ENCODE peak calls at places on chromosome 4, in four cellular contexts. D, Q, S and Y are unnamed samples.

GRCh38 chr4:48137766-48138349 is 3.8 kb upstream of the TXK start:
- DNase-seq in S (no peak), D (no peak), Q (no peak), Y (no peak)

GRCh38 chr4:16819652-16820051 is 78.8 kb downstream of the LDB2 start:
- DNase-seq in D (no peak), Q (no peak), S (no peak), Y (no peak)

GRCh38 chr4:186935881-186936280 is 212.2 kb upstream of the FAT1 start:
- DNase-seq in S (no peak), Q (no peak), D (no peak), Y (no peak)

GRCh38 chr4:104549736-104550135 is 55.0 kb upstream of the CXXC4 start:
- DNase-seq in D (no peak), S (no peak), Q (no peak), Y (no peak)

GRCh38 chr4:95674451-95675095 is 125.8 kb upstream of the UNC5C start:
- DNase-seq in Q (no peak), S (no peak), D (no peak), Y (no peak)

GRCh38 chr4:140212171-140212570 is 58.2 kb upstream of the MAML3 start:
- DNase-seq in Q (no peak), D (no peak), S (no peak), Y (no peak)

GRCh38 chr4:95285797-95286196 is 263.0 kb downstream of the UNC5C start:
- DNase-seq in S (no peak), D (no peak), Q (no peak), Y (no peak)

GRCh38 chr4:56787380-56787779 is 34.1 kb downstream of the SPINK2 start:
- DNase-seq in S (no peak), D (no peak), Q (no peak), Y (no peak)

GRCh38 chr4:60865238-60865637 is 334.9 kb upstream of the ADGRL3 start:
- DNase-seq in Q (no peak), S (no peak), D (no peak), Y (no peak)

GRCh38 chr4:8224596-8225289 is 25.7 kb downstream of the SH3TC1 start:
- DNase-seq in S (no peak), Q (no peak), D (no peak), Y (no peak)

GRCh38 chr4:73603854-73604584 is 16.2 kb downstream of the RASSF6 start:
- DNase-seq in D (no peak), Q (no peak), S (no peak), Y (no peak)

GRCh38 chr4:94304365-94304971 is 38.2 kb downstream of the HPGDS start:
- DNase-seq in D (peak), S (peak), Q (no peak), Y (no peak)

GRCh38 chr4:72770708-72771107 is 201.7 kb upstream of the ADAMTS3 start:
- DNase-seq in Q (no peak), D (no peak), S (no peak), Y (no peak)

GRCh38 chr4:105992641-105993305 is 97.5 kb downstream of the NPNT start:
- DNase-seq in Q (no peak), D (no peak), S (no peak), Y (no peak)

GRCh38 chr4:67198757-67199156 is 346.5 kb downstream of the CENPC start:
- DNase-seq in Q (no peak), D (no peak), S (no peak), Y (no peak)

GRCh38 chr4:87575983-87576382 is 32.3 kb upstream of the DSPP start:
- DNase-seq in Q (no peak), D (no peak), S (no peak), Y (no peak)

GRCh38 chr4:102620697-102621497 is 119.7 kb downstream of the NFKB1 start:
- DNase-seq in S (peak), Q (no peak), D (peak), Y (peak)

GRCh38 chr4:123871351-123871750 is 474.8 kb downstream of the SPRY1 start:
- DNase-seq in S (no peak), Q (no peak), D (no peak), Y (no peak)

GRCh38 chr4:136281307-136281706 is 1251.0 kb downstream of the PCDH18 start:
- DNase-seq in Q (no peak), D (no peak), S (no peak), Y (no peak)

GRCh38 chr4:93759506-93759905 is 69.0 kb upstream of the ATOH1 start:
- DNase-seq in Q (no peak), D (no peak), S (no peak), Y (no peak)

GRCh38 chr4:142347241-142347640 is 498.9 kb downstream of the INPP4B start:
- DNase-seq in S (no peak), D (no peak), Q (no peak), Y (no peak)

GRCh38 chr4:80454561-80454960 is 119.0 kb downstream of the CFAP299 start:
- DNase-seq in Q (no peak), D (no peak), S (no peak), Y (no peak)

GRCh38 chr4:184473515-184474260 is 662 bp downstream of the IRF2 start:
- DNase-seq in D (peak), S (no peak), Q (peak), Y (peak)

GRCh38 chr4:84852081-84852480 is 114.4 kb downstream of the WDFY3 start:
- DNase-seq in D (no peak), Q (no peak), S (no peak), Y (no peak)

GRCh38 chr4:4606321-4606720 is 64.5 kb upstream of the STX18 start:
- DNase-seq in S (no peak), Q (no peak), D (no peak), Y (peak)

GRCh38 chr4:155667538-155668511 is 1.2 kb downstream of the GUCY1A1 start:
- DNase-seq in S (no peak), Q (no peak), D (no peak), Y (peak)

GRCh38 chr4:20954541-20954940 is 254.3 kb downstream of the PACRGL start:
- DNase-seq in Q (no peak), S (no peak), D (no peak), Y (no peak)

GRCh38 chr4:110586137-110586850 is 36.6 kb downstream of the PITX2 start:
- DNase-seq in Q (no peak), S (no peak), D (peak), Y (peak)

GRCh38 chr4:128565054-128565453 is 244.4 kb upstream of the JADE1 start:
- DNase-seq in S (no peak), D (no peak), Q (no peak), Y (no peak)

GRCh38 chr4:107210450-107211239 is 174.5 kb upstream of the DKK2 start:
- DNase-seq in Q (no peak), D (no peak), S (no peak), Y (no peak)

GRCh38 chr4:70704333-70705145 is 16.2 kb downstream of the UTP3 start:
- DNase-seq in Q (peak), D (peak), S (peak), Y (no peak)
- TF ChIP-seq POLR2A in Q (no peak), D (peak), S (peak), Y (peak)

GRCh38 chr4:169619518-169619957 is 840 bp upstream of the CLCN3 start:
- DNase-seq in D (peak), S (peak), Q (peak), Y (no peak)
- TF ChIP-seq POLR2A in D (no peak), S (no peak), Q (no peak), Y (no peak)

GRCh38 chr4:40745585-40745984 is 4.2 kb upstream of the NSUN7 start:
- DNase-seq in Q (no peak), D (no peak), S (no peak), Y (no peak)

GRCh38 chr4:40750461-40751258 is 905 bp downstream of the NSUN7 start:
- DNase-seq in D (no peak), S (no peak), Q (no peak), Y (no peak)

GRCh38 chr4:40747436-40747835 is 2.3 kb upstream of the NSUN7 start:
- DNase-seq in Q (no peak), S (no peak), D (no peak), Y (no peak)

GRCh38 chr4:40744218-40744617 is 5.5 kb upstream of the NSUN7 start:
- DNase-seq in Q (no peak), S (no peak), D (no peak), Y (no peak)

DNA sequence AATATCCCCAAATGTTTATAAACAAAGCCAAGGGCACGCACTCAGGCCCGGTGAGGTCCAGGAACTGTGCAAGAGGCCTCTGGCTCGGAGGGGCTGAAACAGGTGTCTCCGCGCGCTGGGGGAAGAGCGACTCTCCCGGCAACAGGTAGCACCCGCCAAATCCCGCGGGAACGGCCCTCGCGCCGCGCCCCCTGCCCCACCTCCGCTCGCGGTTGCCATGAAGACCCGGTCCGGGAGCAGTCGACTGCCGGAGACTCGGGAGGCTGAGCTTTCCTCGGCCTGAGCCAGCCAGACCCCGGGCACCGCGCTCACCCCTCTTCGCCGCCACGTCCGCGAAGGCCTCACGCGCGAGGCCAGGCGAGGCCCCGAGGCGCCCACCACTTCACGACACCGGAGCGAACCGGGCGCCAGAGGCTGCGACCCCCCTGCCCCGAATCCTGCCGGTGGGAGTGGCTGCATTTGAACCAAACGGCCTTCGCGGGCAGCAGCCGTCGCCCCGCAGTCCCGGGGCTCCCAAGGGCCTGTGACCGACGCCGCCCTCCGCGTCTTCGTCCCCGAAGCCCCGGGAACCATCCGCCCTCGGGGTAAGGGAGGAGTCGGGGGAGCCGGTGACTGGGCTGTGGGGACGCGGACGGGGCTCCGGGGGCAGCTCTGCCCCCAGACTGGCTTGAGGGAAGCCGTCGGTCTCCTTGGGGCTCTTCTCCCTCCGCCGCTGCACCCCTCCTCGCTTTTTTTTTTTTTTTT is at the start of gene NSUN7:
- DNase-seq in D (peak), Q (peak), S (no peak), Y (no peak)
- TF ChIP-seq POLR2A in D (no peak), Q (no peak), S (no peak), Y (no peak)

GRCh38 chr4:118835896-118836762 is at the start of gene SEC24D:
- DNase-seq in Q (peak), S (peak), D (peak), Y (peak)
- TF ChIP-seq POLR2A in Q (peak), S (peak), D (no peak), Y (peak)

GRCh38 chr4:26857278-26858034 is 3.2 kb upstream of the STIM2 start:
- DNase-seq in Q (peak), D (peak), S (peak), Y (peak)
- TF ChIP-seq POLR2A in Q (no peak), D (peak), S (no peak), Y (peak)

DNA sequence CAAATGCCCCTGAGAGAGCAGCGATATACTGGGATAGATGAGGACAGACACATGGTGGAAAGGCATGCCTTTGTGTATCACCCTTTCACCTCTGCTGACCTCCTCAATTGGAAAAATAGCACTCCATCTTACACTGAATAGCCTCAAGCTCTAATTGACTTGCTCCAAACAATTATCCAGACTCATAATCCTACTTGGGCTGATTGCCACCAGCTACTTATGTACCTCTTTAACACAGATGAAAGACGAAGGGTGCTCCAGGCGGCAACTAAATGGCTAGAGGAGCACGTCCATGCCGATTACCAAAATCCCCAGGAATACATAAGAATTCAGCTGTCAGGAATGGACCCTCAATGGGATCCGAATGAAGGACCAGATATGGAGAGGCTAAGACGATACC is 1142.2 kb downstream of the ARAP2 start:
- DNase-seq in Q (no peak), S (no peak), D (no peak), Y (no peak)
- TF ChIP-seq POLR2A in Q (no peak), S (no peak), D (no peak), Y (no peak)